ENCODE peak calls at places on chromosomes 7 and 10, in nine cellular contexts. One of them, this sample, is unnamed. For H3K27me3, the result is how much of the 10 kb centered on the place peaks cover.

GRCh38 chr7:48742046-48742445 is 182.3 kb upstream of the CDC14C start:
- DNase-seq in AG04450: no peak
- DNase-seq in CD8-positive, alpha-beta T cell: no peak
- DNase-seq in pancreas: no peak
- DNase-seq in K562: no peak
- DNase-seq in colonic mucosa: no peak
- DNase-seq in IMR-90: no peak
- DNase-seq in heart right ventricle: no peak
- DNase-seq in fibroblast of lung: no peak
- DNase-seq in this sample: no peak

GRCh38 chr10:60446855-60447254 is 57.2 kb upstream of the ANK3 start:
- DNase-seq in pancreas: peak
- DNase-seq in fibroblast of lung: peak
- DNase-seq in AG04450: no peak
- DNase-seq in CD8-positive, alpha-beta T cell: no peak
- DNase-seq in heart right ventricle: no peak
- DNase-seq in K562: no peak
- DNase-seq in IMR-90: no peak
- DNase-seq in colonic mucosa: no peak
- DNase-seq in this sample: no peak

GRCh38 chr7:98548981-98549380 is 68.1 kb upstream of the NPTX2 start:
- DNase-seq in IMR-90: no peak
- DNase-seq in AG04450: no peak
- DNase-seq in pancreas: no peak
- DNase-seq in heart right ventricle: no peak
- DNase-seq in colonic mucosa: no peak
- DNase-seq in CD8-positive, alpha-beta T cell: no peak
- DNase-seq in fibroblast of lung: no peak
- DNase-seq in K562: no peak
- DNase-seq in this sample: no peak

GRCh38 chr7:98354511-98355249 is 46.2 kb downstream of the BAIAP2L1 start:
- DNase-seq in AG04450: no peak
- DNase-seq in fibroblast of lung: peak
- DNase-seq in IMR-90: peak
- DNase-seq in CD8-positive, alpha-beta T cell: no peak
- DNase-seq in K562: no peak
- DNase-seq in pancreas: no peak
- DNase-seq in heart right ventricle: no peak
- DNase-seq in colonic mucosa: peak
- DNase-seq in this sample: no peak

GRCh38 chr10:30830672-30831230 is 200.9 kb downstream of the ZNF438 start:
- DNase-seq in fibroblast of lung: no peak
- DNase-seq in colonic mucosa: no peak
- DNase-seq in K562: no peak
- DNase-seq in AG04450: no peak
- DNase-seq in pancreas: no peak
- DNase-seq in heart right ventricle: no peak
- DNase-seq in IMR-90: no peak
- DNase-seq in CD8-positive, alpha-beta T cell: no peak
- DNase-seq in this sample: no peak

GRCh38 chr7:116501425-116502167 is 2.1 kb downstream of the CAV2 start:
- DNase-seq in IMR-90: peak
- DNase-seq in AG04450: no peak
- DNase-seq in CD8-positive, alpha-beta T cell: no peak
- DNase-seq in colonic mucosa: no peak
- DNase-seq in pancreas: peak
- DNase-seq in fibroblast of lung: peak
- DNase-seq in K562: peak
- DNase-seq in heart right ventricle: no peak
- DNase-seq in this sample: no peak

GRCh38 chr7:38105874-38106483 is 72.1 kb upstream of the STARD3NL start:
- DNase-seq in IMR-90: peak
- DNase-seq in CD8-positive, alpha-beta T cell: no peak
- DNase-seq in fibroblast of lung: peak
- DNase-seq in pancreas: peak
- DNase-seq in colonic mucosa: no peak
- DNase-seq in heart right ventricle: no peak
- DNase-seq in K562: peak
- DNase-seq in AG04450: peak
- DNase-seq in this sample: no peak

GRCh38 chr7:2149672-2150444 is 82.9 kb downstream of the MAD1L1 start:
- DNase-seq in heart right ventricle: no peak
- DNase-seq in pancreas: no peak
- DNase-seq in AG04450: no peak
- DNase-seq in K562: no peak
- DNase-seq in colonic mucosa: no peak
- DNase-seq in IMR-90: no peak
- DNase-seq in CD8-positive, alpha-beta T cell: no peak
- DNase-seq in fibroblast of lung: no peak
- DNase-seq in this sample: no peak

GRCh38 chr7:31455844-31456243 is 58.0 kb upstream of the ITPRID1 start:
- DNase-seq in fibroblast of lung: no peak
- DNase-seq in CD8-positive, alpha-beta T cell: no peak
- DNase-seq in K562: no peak
- DNase-seq in AG04450: no peak
- DNase-seq in colonic mucosa: no peak
- DNase-seq in heart right ventricle: no peak
- DNase-seq in pancreas: no peak
- DNase-seq in IMR-90: no peak
- DNase-seq in this sample: no peak

GRCh38 chr10:124997791-124998623 is 56.1 kb downstream of the ZRANB1 start:
- DNase-seq in AG04450: no peak
- DNase-seq in heart right ventricle: no peak
- DNase-seq in CD8-positive, alpha-beta T cell: no peak
- DNase-seq in fibroblast of lung: no peak
- DNase-seq in IMR-90: no peak
- DNase-seq in colonic mucosa: peak
- DNase-seq in K562: no peak
- DNase-seq in pancreas: peak
- DNase-seq in this sample: no peak

GRCh38 chr10:59907918-59908807 is 1.8 kb upstream of the CCDC6 start:
- DNase-seq in IMR-90: peak
- DNase-seq in K562: peak
- DNase-seq in pancreas: peak
- DNase-seq in heart right ventricle: no peak
- DNase-seq in CD8-positive, alpha-beta T cell: no peak
- DNase-seq in fibroblast of lung: peak
- DNase-seq in colonic mucosa: peak
- DNase-seq in AG04450: peak
- DNase-seq in this sample: no peak

GRCh38 chr10:73810735-73811465 is 498 bp downstream of the NDST2 start:
- DNase-seq in heart right ventricle: peak
- DNase-seq in pancreas: no peak
- DNase-seq in IMR-90: no peak
- DNase-seq in colonic mucosa: peak
- DNase-seq in fibroblast of lung: peak
- DNase-seq in CD8-positive, alpha-beta T cell: peak
- DNase-seq in K562: peak
- DNase-seq in AG04450: no peak
- DNase-seq in this sample: peak

GRCh38 chr10:34798654-34799053 is 16.4 kb downstream of the PARD3 start:
- DNase-seq in colonic mucosa: no peak
- DNase-seq in fibroblast of lung: no peak
- DNase-seq in CD8-positive, alpha-beta T cell: no peak
- DNase-seq in pancreas: no peak
- DNase-seq in AG04450: no peak
- DNase-seq in heart right ventricle: no peak
- DNase-seq in K562: no peak
- DNase-seq in IMR-90: no peak
- DNase-seq in this sample: no peak

GRCh38 chr10:81978238-81978637 is 103.2 kb downstream of the NRG3 start:
- DNase-seq in fibroblast of lung: peak
- DNase-seq in heart right ventricle: no peak
- DNase-seq in AG04450: no peak
- DNase-seq in colonic mucosa: no peak
- DNase-seq in IMR-90: no peak
- DNase-seq in CD8-positive, alpha-beta T cell: no peak
- DNase-seq in pancreas: no peak
- DNase-seq in K562: no peak
- DNase-seq in this sample: no peak

GRCh38 chr10:127196955-127197432 is 603 bp upstream of the INSYN2A start:
- DNase-seq in fibroblast of lung: no peak
- DNase-seq in colonic mucosa: no peak
- DNase-seq in heart right ventricle: no peak
- DNase-seq in AG04450: no peak
- DNase-seq in IMR-90: no peak
- DNase-seq in CD8-positive, alpha-beta T cell: no peak
- DNase-seq in K562: no peak
- DNase-seq in pancreas: no peak
- DNase-seq in this sample: no peak

DNA sequence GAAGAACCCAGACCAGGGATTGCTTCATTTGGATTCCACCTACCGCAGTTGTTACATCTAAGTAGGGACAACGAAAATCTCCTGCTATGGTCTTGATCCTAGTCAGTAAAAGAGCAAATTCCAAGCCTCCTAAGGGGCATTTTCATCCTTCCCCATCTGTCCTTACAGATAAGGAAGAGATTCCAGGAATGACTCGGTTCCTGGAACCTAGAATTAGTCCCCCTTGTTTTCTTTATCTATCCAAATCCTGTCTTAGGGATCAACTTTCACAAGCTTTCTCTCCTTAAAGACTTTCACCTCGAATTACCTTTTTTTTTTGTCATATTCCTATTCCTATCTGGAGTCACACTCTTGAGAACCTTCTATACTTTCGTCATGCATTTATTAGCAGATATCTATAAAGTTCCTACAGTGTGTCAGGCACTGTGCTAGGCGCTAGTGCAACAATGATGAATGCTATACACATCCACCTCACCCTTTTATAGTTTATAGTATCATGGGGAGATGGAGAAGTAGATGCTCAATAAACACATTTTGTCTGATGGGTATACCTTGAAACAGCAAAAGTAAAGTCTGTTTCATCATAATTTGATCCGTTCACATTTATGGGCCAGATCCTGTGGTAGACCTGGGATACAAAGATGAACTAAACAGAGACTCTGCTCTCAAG is 39.2 kb downstream of the LAMB4 start:
- DNase-seq in pancreas: no peak
- DNase-seq in fibroblast of lung: no peak
- DNase-seq in CD8-positive, alpha-beta T cell: no peak
- DNase-seq in AG04450: no peak
- DNase-seq in K562: peak
- DNase-seq in IMR-90: no peak
- DNase-seq in colonic mucosa: no peak
- DNase-seq in heart right ventricle: no peak
- DNase-seq in this sample: no peak
- H3K27me3 ChIP-seq in pancreas: under half
- H3K27me3 ChIP-seq in fibroblast of lung: under half
- H3K27me3 ChIP-seq in CD8-positive, alpha-beta T cell: under half
- H3K27me3 ChIP-seq in AG04450: under half
- H3K27me3 ChIP-seq in K562: under half
- H3K27me3 ChIP-seq in IMR-90: under half
- H3K27me3 ChIP-seq in colonic mucosa: under half
- H3K27me3 ChIP-seq in heart right ventricle: under half
- H3K27me3 ChIP-seq in this sample: under half

DNA sequence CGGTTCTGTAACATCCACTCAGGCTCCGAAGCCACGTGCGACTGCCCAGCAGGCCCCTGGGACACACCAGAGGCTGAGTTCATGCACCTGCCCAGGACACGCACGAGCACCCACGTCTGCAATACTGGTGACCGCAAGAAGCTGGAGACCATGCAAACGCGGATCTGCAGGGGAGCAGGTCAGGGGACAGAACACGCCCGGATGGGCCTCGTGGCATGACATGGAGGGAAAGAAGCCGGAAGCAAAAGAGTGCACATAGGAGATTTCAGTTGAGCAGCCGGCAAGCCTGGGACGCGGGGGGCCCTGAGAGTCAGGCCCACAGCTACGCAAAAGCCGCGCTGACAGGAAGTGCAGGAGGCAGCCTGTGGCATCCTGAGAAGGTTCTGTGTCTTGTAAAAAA is 73.7 kb downstream of the FOXL3 start:
- DNase-seq in colonic mucosa: no peak
- DNase-seq in AG04450: no peak
- DNase-seq in K562: no peak
- DNase-seq in CD8-positive, alpha-beta T cell: no peak
- DNase-seq in fibroblast of lung: no peak
- DNase-seq in IMR-90: no peak
- DNase-seq in pancreas: no peak
- DNase-seq in heart right ventricle: no peak
- DNase-seq in this sample: no peak
- H3K27ac ChIP-seq in colonic mucosa: no peak
- H3K27ac ChIP-seq in AG04450: no peak
- H3K27ac ChIP-seq in K562: no peak
- H3K27ac ChIP-seq in CD8-positive, alpha-beta T cell: no peak
- H3K27ac ChIP-seq in fibroblast of lung: no peak
- H3K27ac ChIP-seq in IMR-90: no peak
- H3K27ac ChIP-seq in pancreas: no peak
- H3K27ac ChIP-seq in heart right ventricle: no peak
- H3K27ac ChIP-seq in this sample: no peak

DNA sequence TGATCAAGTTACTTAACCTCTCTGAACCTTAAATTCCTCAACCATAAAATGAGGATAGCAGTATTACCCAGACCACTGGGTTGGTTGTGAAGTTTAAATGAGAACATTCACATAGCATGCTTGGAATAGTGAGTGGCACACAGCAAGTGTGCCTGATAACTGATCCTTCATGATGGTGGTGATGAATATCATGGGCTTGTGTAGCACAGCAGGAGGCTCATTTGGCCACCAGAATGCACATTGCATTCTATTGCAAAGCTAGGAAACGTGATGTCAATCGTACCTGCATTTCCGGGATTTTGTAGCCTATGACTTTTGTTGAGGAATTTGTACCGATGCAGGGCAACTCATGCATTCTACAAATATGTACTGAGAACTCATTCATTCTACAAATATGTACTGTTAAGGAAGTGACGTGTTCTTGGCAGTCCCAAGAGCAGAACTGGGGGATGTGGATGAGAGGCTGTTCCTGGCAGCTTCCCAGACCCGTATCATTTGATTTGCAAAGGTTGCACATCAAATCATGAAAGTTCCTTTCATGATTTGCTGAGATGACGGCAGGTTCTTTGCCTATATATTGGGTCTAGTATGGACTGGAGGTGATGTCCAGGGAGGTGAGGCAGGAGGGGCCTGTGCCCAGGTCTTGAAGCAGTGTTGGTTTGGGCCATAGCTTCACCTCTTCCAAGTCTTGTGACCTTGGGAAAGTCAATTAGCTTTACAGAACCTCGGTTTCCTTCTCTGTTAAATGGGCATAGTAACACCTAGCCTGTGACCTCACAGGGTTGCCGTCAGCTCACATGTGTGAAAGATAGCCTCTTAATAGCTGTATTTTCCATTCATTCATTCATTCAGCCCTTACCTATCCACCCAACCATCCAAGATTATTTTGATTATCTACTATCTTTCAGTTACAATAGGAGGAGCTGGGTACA is 94.7 kb upstream of the SMNDC1 start:
- DNase-seq in CD8-positive, alpha-beta T cell: no peak
- DNase-seq in IMR-90: peak
- DNase-seq in pancreas: peak
- DNase-seq in fibroblast of lung: peak
- DNase-seq in heart right ventricle: no peak
- DNase-seq in K562: no peak
- DNase-seq in colonic mucosa: no peak
- DNase-seq in AG04450: peak
- DNase-seq in this sample: no peak
- H3K4me3 ChIP-seq in CD8-positive, alpha-beta T cell: no peak
- H3K4me3 ChIP-seq in IMR-90: no peak
- H3K4me3 ChIP-seq in pancreas: no peak
- H3K4me3 ChIP-seq in fibroblast of lung: no peak
- H3K4me3 ChIP-seq in heart right ventricle: no peak
- H3K4me3 ChIP-seq in K562: no peak
- H3K4me3 ChIP-seq in colonic mucosa: no peak
- H3K4me3 ChIP-seq in AG04450: peak
- H3K4me3 ChIP-seq in this sample: no peak

GRCh38 chr7:25398418-25398817 is 170.1 kb upstream of the NPVF start:
- DNase-seq in colonic mucosa: no peak
- DNase-seq in pancreas: no peak
- DNase-seq in IMR-90: no peak
- DNase-seq in K562: no peak
- DNase-seq in CD8-positive, alpha-beta T cell: no peak
- DNase-seq in heart right ventricle: no peak
- DNase-seq in AG04450: no peak
- DNase-seq in fibroblast of lung: no peak
- DNase-seq in this sample: no peak
- H3K27me3 ChIP-seq in colonic mucosa: under half
- H3K27me3 ChIP-seq in pancreas: under half
- H3K27me3 ChIP-seq in IMR-90: under half
- H3K27me3 ChIP-seq in K562: under half
- H3K27me3 ChIP-seq in CD8-positive, alpha-beta T cell: under half
- H3K27me3 ChIP-seq in heart right ventricle: under half
- H3K27me3 ChIP-seq in AG04450: under half
- H3K27me3 ChIP-seq in fibroblast of lung: under half
- H3K27me3 ChIP-seq in this sample: under half